ENCODE peak calls at places on chromosome 19, in eight cellular contexts. B is CD8-positive, alpha-beta T cell; L is thyroid gland; R is GM13976; I is epithelial cell of esophagus; E is brain microvascular endothelial cell; C is HCT116; J is astrocyte of the cerebellum. H is an unnamed sample.
A peak's percentile ranks its signal among the peaks of the same experiment; 100 is the strongest.

GRCh38 chr19:38650911-38651584 is 3.6 kb downstream of the ACTN4 start:
- DNase-seq in B (no peak), L (peak; percentile 44), R (no peak), I (peak; percentile 62), E (no peak), C (no peak), J (peak; percentile 31), H (no peak)

GRCh38 chr19:53655042-53655665 is 23.4 kb downstream of the DPRX start:
- DNase-seq in B (no peak), L (no peak), R (no peak), I (no peak), E (no peak), C (no peak), J (no peak), H (no peak)

GRCh38 chr19:6761053-6761676 is 6.1 kb downstream of the SH2D3A start:
- DNase-seq in B (no peak), L (no peak), R (peak; percentile 55), I (no peak), E (no peak), C (no peak), J (no peak), H (no peak)

GRCh38 chr19:1063030-1063908 is 3.7 kb upstream of the ARHGAP45 start:
- DNase-seq in B (no peak), L (no peak), R (peak; percentile 72), I (peak; percentile 36), E (no peak), C (peak; percentile 78), J (no peak), H (peak; percentile 65)

GRCh38 chr19:2337329-2337707 is 8.8 kb downstream of the SPPL2B start:
- DNase-seq in B (no peak), L (no peak), R (no peak), I (peak; percentile 45), E (peak; percentile 24), C (no peak), J (peak; percentile 19), H (no peak)

GRCh38 chr19:54002495-54003315 is 11.3 kb downstream of the CACNG6 start:
- DNase-seq in B (no peak), L (no peak), R (no peak), I (no peak), E (peak; percentile 37), C (no peak), J (no peak), H (no peak)

GRCh38 chr19:6971366-6971765 is 49.9 kb downstream of the MBD3L2B start:
- DNase-seq in B (no peak), L (no peak), R (no peak), I (no peak), E (no peak), C (no peak), J (no peak), H (no peak)

GRCh38 chr19:19329199-19329598 is 8.6 kb downstream of the MAU2 start:
- DNase-seq in B (no peak), L (no peak), R (no peak), I (no peak), E (no peak), C (no peak), J (no peak), H (no peak)

GRCh38 chr19:15544283-15544682 is 36.0 kb downstream of the CYP4F22 start:
- DNase-seq in B (no peak), L (no peak), R (no peak), I (no peak), E (no peak), C (no peak), J (no peak), H (no peak)

GRCh38 chr19:38944981-38945506 is 14.3 kb downstream of the MRPS12 start:
- DNase-seq in B (no peak), L (no peak), R (no peak), I (no peak), E (no peak), C (no peak), J (no peak), H (no peak)

GRCh38 chr19:2613507-2614295 is 88.8 kb downstream of the GNG7 start:
- DNase-seq in B (peak; percentile 50), L (peak; percentile 42), R (peak; percentile 74), I (peak; percentile 53), E (no peak), C (no peak), J (no peak), H (peak; percentile 60)

GRCh38 chr19:1923319-1923718 is 17.7 kb upstream of the CSNK1G2 start:
- DNase-seq in B (no peak), L (no peak), R (peak; percentile 66), I (no peak), E (no peak), C (no peak), J (no peak), H (peak; percentile 73)

GRCh38 chr19:35719402-35720162 is 1.8 kb downstream of the KMT2B start:
- DNase-seq in B (no peak), L (no peak), R (no peak), I (no peak), E (no peak), C (no peak), J (no peak), H (no peak)

GRCh38 chr19:19822148-19822429 is 539 bp upstream of the ZNF506 start:
- DNase-seq in B (no peak), L (peak; percentile 31), R (no peak), I (no peak), E (no peak), C (no peak), J (no peak), H (no peak)

GRCh38 chr19:8526345-8527062 is 12.5 kb upstream of the ZNF414 start:
- DNase-seq in B (no peak), L (peak; percentile 93), R (no peak), I (peak; percentile 69), E (peak; percentile 92), C (peak; percentile 75), J (peak; percentile 82), H (no peak)

GRCh38 chr19:623175-623916 is 10.0 kb downstream of the POLRMT start:
- DNase-seq in B (no peak), L (no peak), R (no peak), I (no peak), E (no peak), C (no peak), J (no peak), H (no peak)

GRCh38 chr19:45249261-45250033 is 1.6 kb upstream of the MARK4 start:
- DNase-seq in B (no peak), L (no peak), R (no peak), I (peak; percentile 35), E (no peak), C (no peak), J (no peak), H (no peak)

GRCh38 chr19:19956431-19957075 is 55.8 kb downstream of the ZNF93 start:
- DNase-seq in B (no peak), L (no peak), R (no peak), I (no peak), E (no peak), C (no peak), J (no peak), H (no peak)

GRCh38 chr19:35703343-35703742 is 1.0 kb upstream of the ZBTB32 start:
- DNase-seq in B (no peak), L (no peak), R (no peak), I (no peak), E (no peak), C (no peak), J (no peak), H (no peak)

GRCh38 chr19:49453757-49454248 is 778 bp downstream of the ALDH16A1 start:
- DNase-seq in B (no peak), L (no peak), R (no peak), I (no peak), E (no peak), C (no peak), J (no peak), H (peak; percentile 45)

GRCh38 chr19:42201489-42202289 is 15.8 kb downstream of the DEDD2 start:
- DNase-seq in B (no peak), L (no peak), R (peak; percentile 88), I (no peak), E (no peak), C (no peak), J (no peak), H (peak; percentile 86)

GRCh38 chr19:42199440-42200115 is 17.9 kb downstream of the DEDD2 start:
- DNase-seq in B (peak; percentile 36), L (no peak), R (peak; percentile 88), I (peak; percentile 84), E (no peak), C (no peak), J (no peak), H (peak; percentile 86)

GRCh38 chr19:42202290-42202867 is 15.1 kb downstream of the DEDD2 start:
- DNase-seq in B (no peak), L (no peak), R (no peak), I (no peak), E (no peak), C (no peak), J (no peak), H (no peak)

GRCh38 chr19:42198676-42199439 is 18.6 kb downstream of the DEDD2 start:
- DNase-seq in B (peak; percentile 77), L (no peak), R (peak; percentile 86), I (no peak), E (no peak), C (no peak), J (no peak), H (peak; percentile 87)

GRCh38 chr19:42200116-42200740 is 17.2 kb downstream of the DEDD2 start:
- DNase-seq in B (no peak), L (no peak), R (no peak), I (no peak), E (no peak), C (no peak), J (no peak), H (no peak)
- TF ChIP-seq CTCF in B (no peak), L (no peak), R (no peak), I (no peak), E (no peak), C (no peak), J (no peak), H (no peak)

DNA sequence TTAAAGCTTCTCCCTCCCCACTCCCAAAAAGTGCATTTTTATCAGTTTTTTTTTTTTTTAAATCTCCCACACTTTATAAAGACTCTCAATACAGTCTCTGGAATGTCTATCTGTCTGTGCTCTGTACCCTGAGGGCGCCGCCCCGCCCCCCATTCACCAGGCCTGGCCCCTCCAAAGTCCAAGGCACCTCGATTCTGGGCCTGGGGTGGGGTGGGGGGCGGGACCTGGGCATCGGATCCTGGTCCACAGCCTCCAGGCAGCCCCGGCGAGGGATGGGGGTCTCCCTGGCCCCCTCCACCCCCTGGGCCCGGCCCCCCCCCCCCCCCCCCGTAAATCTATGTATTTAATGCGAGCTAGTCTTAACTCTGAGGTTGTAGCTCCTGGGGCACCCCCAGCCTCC is 23.3 kb downstream of the ZBTB7A start:
- DNase-seq in B (no peak), L (no peak), R (no peak), I (no peak), E (no peak), C (no peak), J (no peak), H (peak; percentile 39)
- TF ChIP-seq CTCF in B (no peak), L (no peak), R (no peak), I (no peak), E (no peak), C (no peak), J (no peak), H (no peak)

GRCh38 chr19:47226426-47227346 is 4.3 kb downstream of the BBC3 start:
- DNase-seq in B (peak; percentile 45), L (peak; percentile 68), R (peak; percentile 78), I (peak; percentile 41), E (no peak), C (peak; percentile 76), J (no peak), H (peak; percentile 82)
- TF ChIP-seq CTCF in B (no peak), L (no peak), R (no peak), I (no peak), E (no peak), C (no peak), J (no peak), H (no peak)

GRCh38 chr19:46624958-46625661 is at the start of gene PTGIR:
- DNase-seq in B (no peak), L (peak; percentile 36), R (peak; percentile 72), I (peak; percentile 39), E (peak; percentile 29), C (no peak), J (no peak), H (no peak)
- TF ChIP-seq CTCF in B (no peak), L (no peak), R (no peak), I (no peak), E (peak; percentile 21), C (no peak), J (no peak), H (no peak)

H was measured in GM13977.